ENCODE peak calls at places on chromosomes 3 and 15, in seven cellular contexts. H is Calu3, V is PC-3, F is GM12864, R is BE2C, B is fibroblast of pulmonary artery, X is brain microvascular endothelial cell. P is an unnamed sample.

GRCh38 chr3:40623567-40623966 is 98.8 kb downstream of the ZNF621 start:
- DNase-seq in B (peak), H (peak), F (peak), R (no peak), V (peak), X (peak), P (no peak)

GRCh38 chr3:174862666-174863065 is 3.5 kb downstream of the NAALADL2 start:
- DNase-seq in F (no peak), H (no peak), V (no peak), B (no peak), R (no peak), X (no peak), P (no peak)

GRCh38 chr3:40800343-40800742 is 275.6 kb downstream of the ZNF621 start:
- DNase-seq in X (peak), R (no peak), B (peak), H (peak), V (peak), F (no peak), P (no peak)

GRCh38 chr3:18233987-18234716 is 191.0 kb downstream of the SATB1 start:
- DNase-seq in R (no peak), B (no peak), V (no peak), X (no peak), H (no peak), F (no peak), P (no peak)

GRCh38 chr3:66101901-66102300 is 63.2 kb upstream of the MAGI1 start:
- DNase-seq in V (no peak), B (peak), H (no peak), F (no peak), R (no peak), X (no peak), P (no peak)

GRCh38 chr3:45143673-45144670 is 2.2 kb downstream of the CDCP1 start:
- DNase-seq in V (no peak), R (no peak), B (no peak), F (no peak), X (no peak), H (no peak), P (no peak)

GRCh38 chr3:41460736-41461135 is 261.4 kb downstream of the CTNNB1 start:
- DNase-seq in F (no peak), H (no peak), X (no peak), R (no peak), V (no peak), B (no peak), P (no peak)

GRCh38 chr15:101772921-101773320 is 30.4 kb upstream of the OR4F6 start:
- DNase-seq in H (no peak), V (no peak), R (no peak), X (no peak), B (no peak), F (no peak), P (no peak)

GRCh38 chr15:32849769-32850668 is 132.2 kb downstream of the GREM1 start:
- DNase-seq in X (peak), H (no peak), F (no peak), R (no peak), B (peak), V (peak), P (peak)

GRCh38 chr3:124281453-124282316 is 289.8 kb upstream of the ROPN1 start:
- DNase-seq in F (no peak), R (peak), B (peak), X (peak), V (peak), H (peak), P (no peak)

GRCh38 chr15:63056843-63057242 is 14.3 kb downstream of the TPM1 start:
- DNase-seq in F (no peak), X (no peak), R (peak), H (no peak), B (no peak), V (no peak), P (no peak)

GRCh38 chr3:169634618-169635236 is 28.8 kb downstream of the MECOM start:
- DNase-seq in R (no peak), V (peak), X (no peak), H (peak), F (no peak), B (no peak), P (no peak)

GRCh38 chr3:138919304-138919703 is 27.6 kb downstream of the FOXL2 start:
- DNase-seq in F (no peak), X (no peak), B (no peak), R (no peak), H (no peak), V (no peak), P (no peak)

GRCh38 chr3:53570086-53570485 is 75.7 kb downstream of the CACNA1D start:
- DNase-seq in R (no peak), F (no peak), H (no peak), V (no peak), X (no peak), B (no peak), P (no peak)

GRCh38 chr3:143206955-143207337 is 87.4 kb downstream of the CHST2 start:
- DNase-seq in X (no peak), V (no peak), F (no peak), H (no peak), B (no peak), R (no peak), P (no peak)

GRCh38 chr15:72790302-72790955 is 6.9 kb upstream of the ADPGK start:
- DNase-seq in F (no peak), H (no peak), X (no peak), V (no peak), R (no peak), B (no peak), P (no peak)

GRCh38 chr3:28799084-28799483 is 450.5 kb upstream of the AZI2 start:
- DNase-seq in R (peak), V (peak), F (no peak), X (no peak), H (no peak), B (peak), P (no peak)

GRCh38 chr3:102573483-102574028 is 138.7 kb downstream of the ZPLD1 start:
- DNase-seq in B (no peak), R (no peak), H (no peak), F (no peak), V (no peak), X (no peak), P (no peak)

GRCh38 chr15:86620113-86620512 is 540.4 kb downstream of the AGBL1 start:
- DNase-seq in H (no peak), X (no peak), B (no peak), F (no peak), V (no peak), R (no peak), P (no peak)

GRCh38 chr15:86623236-86623635 is 543.6 kb downstream of the AGBL1 start:
- DNase-seq in X (no peak), H (no peak), V (no peak), F (no peak), B (no peak), R (no peak), P (no peak)

GRCh38 chr15:86620636-86621349 is 541.1 kb downstream of the AGBL1 start:
- DNase-seq in R (no peak), V (no peak), H (no peak), B (no peak), X (no peak), F (no peak), P (no peak)

GRCh38 chr15:86629409-86629808 is 549.7 kb downstream of the AGBL1 start:
- DNase-seq in B (no peak), H (no peak), F (no peak), V (peak), X (no peak), R (no peak), P (no peak)

GRCh38 chr15:86624261-86625036 is 544.8 kb downstream of the AGBL1 start:
- DNase-seq in V (peak), F (no peak), B (peak), X (peak), H (peak), R (peak), P (no peak)
- TF ChIP-seq CTCF in V (peak), F (peak), B (peak), X (peak), H (peak), R (peak), P (peak)

GRCh38 chr3:68996356-68996995 is 17.0 kb downstream of the EOGT start:
- DNase-seq in X (peak), V (no peak), B (peak), H (no peak), R (no peak), F (no peak), P (no peak)
- TF ChIP-seq CTCF in X (no peak), V (no peak), B (no peak), H (no peak), R (no peak), F (no peak), P (no peak)

DNA sequence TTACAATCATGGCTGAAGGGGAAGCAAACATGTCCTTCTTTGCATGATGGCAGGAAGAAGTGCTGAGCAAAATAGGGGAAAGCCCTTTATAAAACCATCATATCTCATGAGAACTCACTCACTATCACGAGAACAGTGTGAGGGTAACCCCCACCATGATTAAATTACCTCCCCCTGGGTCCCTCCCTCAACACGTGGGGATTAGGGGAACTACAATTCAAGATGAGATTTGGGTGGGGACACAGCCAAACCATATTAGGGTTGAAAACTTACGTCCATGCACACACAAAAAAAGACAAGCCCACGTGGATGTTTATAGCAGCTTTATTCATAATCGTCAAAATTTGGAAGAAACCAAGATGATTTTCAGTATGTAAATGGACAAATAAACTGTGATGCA is 72.3 kb downstream of the RPL22L1 start:
- DNase-seq in B (no peak), X (no peak), H (no peak), R (no peak), V (no peak), F (no peak), P (no peak)
- TF ChIP-seq CTCF in B (no peak), X (no peak), H (no peak), R (no peak), V (no peak), F (no peak), P (no peak)

GRCh38 chr3:158111861-158112260 is 2.0 kb downstream of the RSRC1 start:
- DNase-seq in R (no peak), F (no peak), V (peak), X (no peak), B (no peak), H (peak), P (no peak)

GRCh38 chr3:158109295-158109803 is 540 bp upstream of the RSRC1 start:
- DNase-seq in X (no peak), R (no peak), B (no peak), V (peak), F (no peak), H (no peak), P (no peak)

GRCh38 chr3:158109804-158110657 is at the start of gene RSRC1:
- DNase-seq in R (peak), V (peak), B (peak), H (peak), F (peak), X (peak), P (no peak)

GRCh38 chr3:158108596-158108995 is 1.3 kb upstream of the RSRC1 start:
- DNase-seq in H (no peak), B (no peak), V (no peak), F (no peak), R (no peak), X (no peak), P (no peak)

DNA sequence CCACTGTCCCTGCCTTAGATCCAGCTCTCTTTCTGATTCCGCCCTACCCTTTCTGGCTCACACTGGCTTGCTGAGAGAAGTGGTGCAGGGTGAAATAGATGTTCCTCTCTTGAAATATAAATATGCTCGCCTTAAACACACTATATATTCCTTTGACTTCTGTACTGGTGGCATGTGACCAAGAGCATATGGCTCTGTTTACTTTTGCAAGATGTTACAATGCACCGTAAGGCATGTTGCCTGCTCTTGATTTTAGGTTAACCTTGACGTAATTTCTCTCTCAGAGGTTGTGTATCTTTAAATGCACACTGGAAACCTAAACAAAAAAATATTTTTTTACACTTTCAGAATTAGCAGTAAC is 749 bp downstream of the RSRC1 start:
- DNase-seq in R (no peak), F (no peak), V (no peak), B (no peak), H (no peak), X (no peak), P (no peak)
- TF ChIP-seq CTCF in R (no peak), F (no peak), V (no peak), B (no peak), H (no peak), X (no peak), P (no peak)

GRCh38 chr15:70197318-70197944 is 99.7 kb upstream of the TLE3 start:
- DNase-seq in R (no peak), H (no peak), B (no peak), F (no peak), V (no peak), X (no peak), P (no peak)
- TF ChIP-seq CTCF in R (no peak), H (no peak), B (no peak), F (no peak), V (no peak), X (no peak), P (no peak)

GRCh38 chr3:42581709-42582473 is at the start of gene SEC22C:
- DNase-seq in V (peak), F (peak), H (peak), R (peak), B (peak), X (peak), P (peak)

GRCh38 chr3:42578054-42578453 is 3.7 kb downstream of the SEC22C start:
- DNase-seq in F (no peak), X (no peak), H (no peak), V (no peak), R (no peak), B (no peak), P (no peak)

GRCh38 chr3:42581400-42581708 is 413 bp downstream of the SEC22C start:
- DNase-seq in R (no peak), X (peak), H (no peak), B (peak), V (peak), F (no peak), P (no peak)

GRCh38 chr3:42582474-42583070 is 805 bp upstream of the SEC22C start:
- DNase-seq in F (no peak), V (no peak), R (no peak), H (no peak), X (no peak), B (no peak), P (no peak)
- TF ChIP-seq CTCF in F (no peak), V (no peak), R (peak), H (no peak), X (no peak), B (no peak), P (no peak)

GRCh38 chr15:44726568-44727461 is 9.5 kb upstream of the TRIM69 start:
- DNase-seq in F (peak), X (peak), H (peak), R (peak), B (peak), V (peak), P (no peak)
- TF ChIP-seq CTCF in F (peak), X (no peak), H (no peak), R (no peak), B (peak), V (no peak), P (no peak)

DNA sequence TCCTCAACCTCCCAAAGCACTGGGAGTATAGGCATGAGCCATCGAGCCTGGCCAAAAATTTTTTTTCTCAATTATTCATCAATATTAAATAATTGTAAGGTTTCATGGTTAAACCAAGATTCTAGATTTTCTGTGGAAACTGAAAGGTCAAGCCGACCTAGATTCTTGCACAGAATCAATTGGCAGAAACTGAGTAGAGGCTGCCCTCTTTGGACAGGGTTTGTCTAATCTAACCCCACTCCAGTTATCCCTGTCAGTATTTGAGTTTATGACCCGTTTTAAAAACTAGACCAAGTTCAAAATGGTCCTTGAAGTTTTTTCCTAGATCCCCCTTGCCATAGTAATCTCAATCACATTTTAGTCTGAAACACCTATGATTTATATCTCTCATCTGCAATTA is 8.6 kb upstream of the ADAM10 start:
- DNase-seq in F (no peak), V (no peak), B (peak), X (no peak), H (peak), R (no peak), P (no peak)
- TF ChIP-seq CTCF in F (peak), V (peak), B (peak), X (peak), H (no peak), R (peak), P (peak)

GRCh38 chr3:54837964-54838363 is 89.9 kb downstream of the LRTM1 start:
- DNase-seq in R (no peak), V (peak), F (no peak), H (no peak), B (peak), X (peak), P (no peak)
- TF ChIP-seq CTCF in R (no peak), V (peak), F (no peak), H (no peak), B (peak), X (peak), P (no peak)

GRCh38 chr3:179321585-179322322 is 1.1 kb upstream of the ZNF639 start:
- DNase-seq in R (peak), F (no peak), B (peak), H (peak), V (peak), X (peak), P (no peak)
- TF ChIP-seq CTCF in R (peak), F (peak), B (peak), H (peak), V (peak), X (peak), P (peak)